ENCODE peak calls at places on chromosome 12, in eight cellular contexts. E is transverse colon, H is neural crest cell, C is AG09319, T is left ventricle myocardium inferior, N is heart left ventricle, S is vagina, R is adrenal gland. D is an unnamed sample.

GRCh38 chr12:46371718-46372130 is 849 bp downstream of the SLC38A2 start:
- DNase-seq in E (peak), H (no peak), C (no peak), T (peak), N (peak), S (no peak), R (no peak), D (peak)

GRCh38 chr12:95998611-95999300 is 2.6 kb upstream of the HAL start:
- DNase-seq in E (peak), H (no peak), C (peak), T (no peak), N (no peak), S (no peak), R (peak), D (peak)

GRCh38 chr12:72337382-72337781 is 65.2 kb downstream of the TRHDE start:
- DNase-seq in E (no peak), H (no peak), C (no peak), T (no peak), N (no peak), S (no peak), R (no peak), D (no peak)

GRCh38 chr12:59084758-59085383 is 164.6 kb upstream of the LRIG3 start:
- DNase-seq in E (no peak), H (peak), C (peak), T (no peak), N (peak), S (no peak), R (peak), D (no peak)

GRCh38 chr12:80648866-80649265 is 58.6 kb upstream of the MYF6 start:
- DNase-seq in E (no peak), H (no peak), C (peak), T (no peak), N (no peak), S (no peak), R (no peak), D (no peak)

GRCh38 chr12:23014749-23015148 is 389.8 kb downstream of the ETNK1 start:
- DNase-seq in E (no peak), H (no peak), C (no peak), T (no peak), N (no peak), S (no peak), R (no peak), D (no peak)

GRCh38 chr12:128259556-128260070 is 7.4 kb upstream of the TMEM132C start:
- DNase-seq in E (no peak), H (peak), C (no peak), T (no peak), N (no peak), S (no peak), R (peak), D (no peak)

GRCh38 chr12:115046805-115047204 is 362.8 kb upstream of the TBX3 start:
- DNase-seq in E (no peak), H (no peak), C (no peak), T (no peak), N (no peak), S (no peak), R (no peak), D (no peak)

GRCh38 chr12:93002278-93003054 is 73.4 kb upstream of the EEA1 start:
- DNase-seq in E (no peak), H (no peak), C (peak), T (no peak), N (no peak), S (no peak), R (no peak), D (no peak)

GRCh38 chr12:82880442-82880901 is 193.8 kb downstream of the TMTC2 start:
- DNase-seq in E (no peak), H (no peak), C (no peak), T (no peak), N (no peak), S (no peak), R (no peak), D (no peak)

GRCh38 chr12:75710361-75711069 is 199.1 kb upstream of the KRR1 start:
- DNase-seq in E (no peak), H (no peak), C (no peak), T (no peak), N (no peak), S (no peak), R (no peak), D (no peak)

GRCh38 chr12:117514016-117514415 is 152.6 kb upstream of the NOS1 start:
- DNase-seq in E (no peak), H (no peak), C (no peak), T (no peak), N (peak), S (no peak), R (peak), D (no peak)

GRCh38 chr12:92145731-92146496 is at the start of gene BTG1:
- DNase-seq in E (peak), H (peak), C (peak), T (peak), N (peak), S (peak), R (peak), D (peak)

GRCh38 chr12:108798551-108799221 is 58.7 kb downstream of the SSH1 start:
- DNase-seq in E (peak), H (no peak), C (no peak), T (no peak), N (no peak), S (no peak), R (no peak), D (no peak)

GRCh38 chr12:69066420-69067373 is 133.7 kb upstream of the CPM start:
- DNase-seq in E (no peak), H (no peak), C (no peak), T (no peak), N (peak), S (no peak), R (no peak), D (no peak)

GRCh38 chr12:15525414-15525813 is 203.1 kb downstream of the PTPRO start:
- DNase-seq in E (no peak), H (no peak), C (no peak), T (no peak), N (no peak), S (no peak), R (no peak), D (no peak)

GRCh38 chr12:100401660-100402059 is 44.8 kb downstream of the SLC17A8 start:
- DNase-seq in E (peak), H (no peak), C (no peak), T (no peak), N (no peak), S (no peak), R (no peak), D (peak)

DNA sequence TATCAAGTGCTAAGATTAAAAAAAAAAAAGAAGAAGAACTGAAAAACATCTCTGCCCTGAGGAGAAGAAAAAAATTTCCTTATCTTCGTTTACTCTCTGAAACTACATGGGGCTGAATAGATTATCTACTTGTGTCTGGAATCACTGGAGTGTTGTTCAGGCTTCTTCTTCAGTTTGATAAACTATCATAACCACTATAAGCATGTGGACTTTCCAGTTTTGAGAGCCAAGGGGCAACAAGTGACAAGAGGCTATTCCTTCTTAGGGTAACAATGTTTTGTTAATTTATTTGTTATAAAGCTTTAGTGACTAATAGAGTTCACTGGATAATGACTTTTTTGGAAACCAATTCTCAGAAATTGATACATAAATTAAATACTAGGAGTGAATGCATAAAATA is 19.9 kb upstream of the RASSF8 start:
- DNase-seq in E (no peak), H (no peak), C (no peak), T (no peak), N (no peak), S (no peak), R (no peak), D (no peak)
- TF ChIP-seq CTCF in E (no peak), H (no peak), C (no peak), T (no peak), N (no peak), S (no peak), R (no peak), D (no peak)

GRCh38 chr12:132163911-132164288 is 19.6 kb downstream of the NOC4L start:
- DNase-seq in E (no peak), H (no peak), C (no peak), T (no peak), N (peak), S (no peak), R (no peak), D (no peak)
- TF ChIP-seq CTCF in E (no peak), H (peak), C (peak), T (no peak), N (no peak), S (no peak), R (peak), D (peak)

GRCh38 chr12:110501378-110501721 is 561 bp downstream of the VPS29 start:
- DNase-seq in E (no peak), H (no peak), C (no peak), T (no peak), N (peak), S (no peak), R (no peak), D (peak)
- TF ChIP-seq CTCF in E (no peak), H (no peak), C (no peak), T (no peak), N (no peak), S (no peak), R (no peak), D (no peak)

DNA sequence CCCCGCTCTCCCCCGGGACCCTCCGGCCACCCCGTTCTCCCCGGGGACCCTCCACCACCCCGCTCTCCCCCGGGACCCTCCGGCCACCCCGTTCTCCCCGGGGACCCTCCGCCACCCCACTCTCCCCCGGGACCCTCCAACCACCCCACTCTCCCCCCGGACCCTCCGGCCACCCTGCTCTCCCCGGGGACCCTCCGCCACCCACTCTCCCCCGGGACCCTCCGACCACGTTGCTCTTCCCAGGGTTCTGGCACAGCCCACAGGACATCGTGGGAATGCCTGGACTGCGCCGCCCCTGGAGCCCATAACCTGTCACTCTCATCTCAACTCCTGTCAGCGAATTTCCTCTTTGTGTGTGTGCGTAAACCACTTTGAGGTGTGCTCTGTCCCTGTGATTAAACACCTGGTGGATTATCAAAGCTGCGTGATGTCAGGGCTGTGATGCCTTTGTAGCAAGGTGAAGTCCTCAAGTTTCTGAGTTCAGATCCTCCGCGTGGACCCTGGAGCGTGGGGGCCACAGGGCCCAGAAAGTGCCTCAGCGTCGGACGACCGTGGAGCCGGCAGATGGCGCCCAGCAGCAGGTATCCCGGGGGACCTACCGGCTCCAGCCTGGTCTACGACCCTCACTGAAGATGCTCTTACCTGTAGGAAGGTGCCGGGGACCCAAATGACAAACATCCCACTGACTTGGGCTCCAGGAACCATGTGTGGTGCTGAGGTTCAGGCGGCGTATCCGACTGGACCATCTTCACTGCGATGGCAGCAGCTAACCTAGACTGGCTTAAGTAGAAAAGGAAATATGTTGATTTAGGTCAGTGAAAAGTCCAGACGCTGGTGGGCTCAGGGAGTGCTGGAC is 63.2 kb upstream of the GALNT9 start:
- DNase-seq in E (peak), H (no peak), C (no peak), T (no peak), N (no peak), S (no peak), R (no peak), D (no peak)
- TF ChIP-seq CTCF in E (no peak), H (no peak), C (no peak), T (no peak), N (no peak), S (no peak), R (no peak), D (no peak)

DNA sequence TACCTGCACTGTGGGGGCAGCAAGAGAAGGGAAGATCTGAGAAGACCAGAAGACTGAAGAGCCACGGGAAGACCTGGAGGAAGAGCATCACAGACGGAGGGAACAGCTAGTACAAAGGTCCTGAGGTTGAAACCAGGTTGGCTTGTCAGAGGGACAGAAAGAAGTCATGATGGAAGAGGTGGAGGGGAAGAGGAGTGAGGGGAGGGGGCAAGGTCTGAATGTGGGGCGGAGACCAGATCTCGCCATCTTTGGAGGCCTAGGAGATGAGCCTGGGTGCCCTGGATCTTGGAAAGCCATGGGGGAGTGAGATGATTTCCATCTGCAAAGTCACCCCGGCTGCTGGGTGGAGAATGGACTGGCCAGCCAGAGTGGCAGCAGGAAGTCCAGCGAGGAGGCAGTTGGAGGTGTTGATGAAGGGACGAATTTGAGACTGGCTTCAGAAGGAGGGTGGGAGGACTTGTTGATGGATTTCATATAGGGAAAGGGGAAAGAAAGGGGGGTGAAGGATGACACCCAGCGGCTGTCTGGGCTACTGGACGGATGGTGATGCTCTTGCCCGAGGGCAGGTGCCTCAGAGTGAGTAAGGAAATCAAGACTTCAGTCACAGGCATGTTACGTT is 14.6 kb upstream of the UBC start:
- DNase-seq in E (no peak), H (no peak), C (no peak), T (no peak), N (no peak), S (no peak), R (no peak), D (no peak)
- TF ChIP-seq CTCF in E (no peak), H (no peak), C (no peak), T (no peak), N (no peak), S (no peak), R (no peak), D (no peak)

GRCh38 chr12:10607885-10608458 is 5.4 kb downstream of the MAGOHB start:
- DNase-seq in E (no peak), H (no peak), C (no peak), T (no peak), N (no peak), S (no peak), R (no peak), D (peak)
- TF ChIP-seq CTCF in E (no peak), H (peak), C (peak), T (no peak), N (no peak), S (no peak), R (no peak), D (peak)

GRCh38 chr12:6753772-6754356 is 923 bp upstream of the MLF2 start:
- DNase-seq in E (no peak), H (no peak), C (no peak), T (no peak), N (peak), S (no peak), R (no peak), D (no peak)
- TF ChIP-seq CTCF in E (peak), H (no peak), C (no peak), T (peak), N (peak), S (no peak), R (peak), D (no peak)

GRCh38 chr12:101792046-101792931 is 38.5 kb downstream of the GNPTAB start:
- DNase-seq in E (no peak), H (no peak), C (no peak), T (no peak), N (no peak), S (no peak), R (no peak), D (no peak)
- TF ChIP-seq CTCF in E (peak), H (no peak), C (peak), T (peak), N (peak), S (no peak), R (no peak), D (no peak)